ENCODE peak calls at places on chromosomes 6 and 20, in seven cellular contexts. M, A, U, B, Z, I and C are unnamed samples.

GRCh38 chr20:36887779-36888133 is 11.8 kb downstream of the TLDC2 start:
- DNase-seq in B (no peak), Z (no peak), A (no peak), M (peak), I (no peak), U (peak), C (no peak)

GRCh38 chr20:54475334-54476287 is at the start of gene DOK5:
- DNase-seq in U (peak), B (peak), Z (no peak), A (no peak), M (peak), I (no peak), C (peak)

GRCh38 chr20:19431308-19431685 is 218.9 kb downstream of the SLC24A3 start:
- DNase-seq in M (no peak), U (no peak), I (no peak), B (no peak), A (no peak), Z (no peak), C (no peak)

GRCh38 chr6:11414564-11414963 is 123.0 kb upstream of the TMEM170B start:
- DNase-seq in U (no peak), B (peak), M (no peak), Z (no peak), I (no peak), A (peak), C (no peak)

GRCh38 chr6:124901105-124901504 is 61.1 kb upstream of the RNF217 start:
- DNase-seq in U (no peak), Z (no peak), I (no peak), B (no peak), M (peak), A (no peak), C (no peak)

GRCh38 chr6:133631421-133631820 is 257.5 kb upstream of the TCF21 start:
- DNase-seq in A (peak), M (peak), Z (no peak), U (peak), I (no peak), B (no peak), C (peak)

GRCh38 chr6:165726290-165726875 is 63.3 kb upstream of the PDE10A start:
- DNase-seq in M (no peak), U (no peak), Z (no peak), A (no peak), I (no peak), B (no peak), C (no peak)

GRCh38 chr20:64165866-64166600 is 1.8 kb downstream of the MYT1 start:
- DNase-seq in I (no peak), M (no peak), U (no peak), B (no peak), Z (no peak), A (no peak), C (no peak)

GRCh38 chr20:32632461-32633354 is 41.0 kb downstream of the C20orf203 start:
- DNase-seq in U (no peak), A (no peak), M (no peak), Z (no peak), B (no peak), I (no peak), C (no peak)

GRCh38 chr6:16345449-16346330 is 107.3 kb downstream of the GMPR start:
- DNase-seq in M (peak), U (peak), I (no peak), B (peak), A (peak), Z (no peak), C (peak)

GRCh38 chr6:52904562-52905279 is 4.8 kb downstream of the GSTA3 start:
- DNase-seq in U (no peak), Z (no peak), B (no peak), M (peak), I (no peak), A (peak), C (no peak)

GRCh38 chr20:2537101-2537500 is 728 bp downstream of the TMC2 start:
- DNase-seq in Z (no peak), U (no peak), I (no peak), M (no peak), A (no peak), B (no peak), C (no peak)

GRCh38 chr20:35264755-35265154 is 13.2 kb downstream of the MMP24OS start:
- DNase-seq in M (no peak), A (peak), Z (no peak), U (no peak), B (peak), I (no peak), C (no peak)

GRCh38 chr20:10557685-10558084 is 116.1 kb downstream of the JAG1 start:
- DNase-seq in B (no peak), M (no peak), A (peak), Z (no peak), U (no peak), I (no peak), C (no peak)

GRCh38 chr20:54194724-54195438 is 13.0 kb upstream of the PFDN4 start:
- DNase-seq in A (peak), M (peak), B (peak), Z (no peak), U (peak), I (no peak), C (no peak)

GRCh38 chr6:13273931-13274706 is 54.2 kb downstream of the TBC1D7 start:
- DNase-seq in A (no peak), Z (peak), I (peak), M (no peak), U (no peak), B (no peak), C (no peak)

GRCh38 chr6:148747145-148747492 is 289 bp downstream of the UST start:
- DNase-seq in Z (peak), U (peak), B (no peak), A (no peak), I (peak), M (peak), C (peak)

GRCh38 chr6:150142657-150143501 is at the start of gene PPP1R14C:
- DNase-seq in A (no peak), B (peak), Z (no peak), M (no peak), I (no peak), U (peak), C (no peak)

GRCh38 chr6:167660944-167661343 is 165.8 kb upstream of the AFDN start:
- DNase-seq in Z (no peak), B (no peak), U (no peak), A (no peak), I (peak), M (no peak), C (no peak)

GRCh38 chr6:15425947-15426346 is 180.1 kb downstream of the JARID2 start:
- DNase-seq in B (no peak), I (no peak), M (no peak), Z (no peak), A (no peak), U (no peak), C (no peak)

GRCh38 chr6:169618526-169619490 is 83.0 kb downstream of the WDR27 start:
- DNase-seq in U (peak), I (no peak), M (peak), A (no peak), Z (no peak), B (no peak), C (peak)

GRCh38 chr6:28124350-28124970 is at the start of gene ZSCAN16:
- DNase-seq in U (peak), M (peak), A (peak), I (peak), B (peak), Z (peak), C (peak)
- H3K4me3 ChIP-seq in U (peak), M (peak), A (peak), I (peak), B (peak), Z (peak), C (peak)

GRCh38 chr6:44100088-44100550 is 27.1 kb downstream of the MRPL14 start:
- DNase-seq in A (peak), B (peak), M (peak), I (no peak), Z (peak), U (no peak), C (peak)
- TF ChIP-seq CTCF in A (peak), B (peak), M (peak), I (peak), Z (peak), U (peak), C (peak)

GRCh38 chr6:142647436-142648389 is 297.3 kb downstream of the HIVEP2 start:
- DNase-seq in A (no peak), I (no peak), Z (no peak), M (no peak), B (no peak), U (no peak), C (no peak)

GRCh38 chr6:142648526-142648925 is 296.4 kb downstream of the HIVEP2 start:
- DNase-seq in I (no peak), U (no peak), Z (no peak), M (no peak), A (no peak), B (no peak), C (no peak)

GRCh38 chr6:142642651-142643050 is 302.3 kb downstream of the HIVEP2 start:
- DNase-seq in U (peak), M (no peak), B (no peak), A (no peak), I (no peak), Z (no peak), C (no peak)

GRCh38 chr6:142644866-142645265 is 300.1 kb downstream of the HIVEP2 start:
- DNase-seq in Z (no peak), B (no peak), M (no peak), U (no peak), A (no peak), I (no peak), C (no peak)

GRCh38 chr6:142645663-142646062 is 299.3 kb downstream of the HIVEP2 start:
- DNase-seq in I (no peak), U (no peak), Z (no peak), B (no peak), M (no peak), A (no peak), C (no peak)
- H3K4me3 ChIP-seq in I (no peak), U (no peak), Z (no peak), B (no peak), M (no peak), A (no peak), C (no peak)

GRCh38 chr20:61965606-61966491 is 99.8 kb downstream of the TAF4 start:
- DNase-seq in U (no peak), Z (no peak), I (peak), B (no peak), A (no peak), M (no peak), C (no peak)
- TF ChIP-seq CTCF in U (no peak), Z (no peak), I (no peak), B (no peak), A (no peak), M (peak), C (no peak)

GRCh38 chr6:154430494-154430919 is 73.9 kb upstream of the IPCEF1 start:
- DNase-seq in I (no peak), B (no peak), A (no peak), M (no peak), Z (no peak), U (no peak), C (no peak)

GRCh38 chr6:154432533-154433476 is 76.2 kb upstream of the IPCEF1 start:
- DNase-seq in U (no peak), M (peak), I (no peak), A (no peak), Z (no peak), B (no peak), C (no peak)

GRCh38 chr6:154435400-154435945 is 75.0 kb downstream of the CNKSR3 start:
- DNase-seq in B (no peak), Z (no peak), I (no peak), M (no peak), U (no peak), A (no peak), C (no peak)

GRCh38 chr6:154434662-154435061 is 75.8 kb downstream of the CNKSR3 start:
- DNase-seq in I (no peak), M (no peak), Z (no peak), B (no peak), U (no peak), A (no peak), C (no peak)

GRCh38 chr6:154433477-154434241 is 76.8 kb downstream of the CNKSR3 start:
- DNase-seq in U (peak), B (no peak), M (no peak), Z (no peak), A (no peak), I (no peak), C (no peak)
- H3K4me3 ChIP-seq in U (no peak), B (no peak), M (no peak), Z (no peak), A (no peak), I (no peak), C (no peak)

GRCh38 chr6:69735029-69735428 is 61.8 kb downstream of the LMBRD1 start:
- DNase-seq in Z (no peak), U (no peak), M (no peak), A (no peak), B (no peak), I (no peak), C (no peak)

GRCh38 chr6:69732045-69732444 is 64.8 kb downstream of the LMBRD1 start:
- DNase-seq in A (no peak), B (no peak), U (peak), Z (no peak), M (peak), I (no peak), C (no peak)

GRCh38 chr6:69729870-69730449 is 66.8 kb downstream of the LMBRD1 start:
- DNase-seq in I (no peak), M (peak), Z (no peak), B (no peak), U (peak), A (no peak), C (peak)

DNA sequence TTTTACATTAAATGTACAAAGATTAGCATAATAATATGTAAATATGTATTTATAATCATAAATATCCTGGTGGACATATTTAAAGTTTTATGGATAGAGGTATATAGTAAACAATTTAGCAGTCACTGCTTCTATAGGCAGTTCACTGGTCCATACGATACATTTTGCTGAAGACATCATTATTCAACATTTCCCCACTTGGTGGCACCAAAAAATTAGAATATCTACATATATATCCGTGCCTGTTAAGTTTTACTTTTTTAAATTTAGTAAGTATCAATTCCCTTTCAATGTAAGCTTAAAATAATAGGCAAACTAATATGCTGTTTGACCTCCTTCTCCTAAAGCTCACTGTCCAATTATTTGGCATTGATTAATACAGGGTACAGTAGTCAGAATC is 64.2 kb downstream of the LMBRD1 start:
- DNase-seq in B (peak), M (peak), Z (no peak), I (no peak), A (no peak), U (peak), C (peak)
- TF ChIP-seq CTCF in B (peak), M (peak), Z (no peak), I (no peak), A (no peak), U (peak), C (no peak)

GRCh38 chr6:143682805-143683204 is 5.0 kb downstream of the PHACTR2 start:
- DNase-seq in A (no peak), B (no peak), I (no peak), M (no peak), Z (no peak), U (no peak), C (no peak)

GRCh38 chr6:143677891-143678737 is at the start of gene PHACTR2:
- DNase-seq in I (peak), A (peak), U (peak), B (peak), Z (peak), M (peak), C (peak)

GRCh38 chr6:143678980-143679379 is 1.2 kb downstream of the PHACTR2 start:
- DNase-seq in I (no peak), M (no peak), A (no peak), B (no peak), Z (no peak), U (no peak), C (no peak)

GRCh38 chr6:143677577-143677890 is 231 bp upstream of the PHACTR2 start:
- DNase-seq in Z (no peak), I (no peak), A (no peak), B (no peak), M (no peak), U (no peak), C (peak)

DNA sequence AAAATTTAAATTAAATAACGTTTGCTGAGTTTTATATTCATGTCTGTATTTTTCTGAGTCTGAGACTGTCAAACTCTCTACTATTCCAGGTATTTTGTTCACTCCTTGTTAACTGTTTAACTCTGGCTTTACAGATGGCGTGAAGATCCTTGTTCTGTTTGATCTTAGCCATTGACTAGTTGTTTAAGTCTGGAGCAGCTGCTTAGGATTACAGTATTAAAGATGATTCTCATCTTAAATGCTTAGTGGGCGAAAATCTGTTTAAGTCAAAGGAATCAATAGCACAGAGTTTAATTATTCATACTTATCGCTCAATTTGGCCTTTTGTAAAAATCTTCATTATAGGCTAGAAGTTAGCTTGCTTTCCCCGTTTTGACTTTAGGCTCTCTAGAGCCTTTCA is 2.4 kb downstream of the PHACTR2 start:
- DNase-seq in B (no peak), Z (no peak), U (no peak), M (no peak), I (no peak), A (no peak), C (no peak)
- H3K4me3 ChIP-seq in B (peak), Z (peak), U (peak), M (peak), I (no peak), A (no peak), C (peak)

DNA sequence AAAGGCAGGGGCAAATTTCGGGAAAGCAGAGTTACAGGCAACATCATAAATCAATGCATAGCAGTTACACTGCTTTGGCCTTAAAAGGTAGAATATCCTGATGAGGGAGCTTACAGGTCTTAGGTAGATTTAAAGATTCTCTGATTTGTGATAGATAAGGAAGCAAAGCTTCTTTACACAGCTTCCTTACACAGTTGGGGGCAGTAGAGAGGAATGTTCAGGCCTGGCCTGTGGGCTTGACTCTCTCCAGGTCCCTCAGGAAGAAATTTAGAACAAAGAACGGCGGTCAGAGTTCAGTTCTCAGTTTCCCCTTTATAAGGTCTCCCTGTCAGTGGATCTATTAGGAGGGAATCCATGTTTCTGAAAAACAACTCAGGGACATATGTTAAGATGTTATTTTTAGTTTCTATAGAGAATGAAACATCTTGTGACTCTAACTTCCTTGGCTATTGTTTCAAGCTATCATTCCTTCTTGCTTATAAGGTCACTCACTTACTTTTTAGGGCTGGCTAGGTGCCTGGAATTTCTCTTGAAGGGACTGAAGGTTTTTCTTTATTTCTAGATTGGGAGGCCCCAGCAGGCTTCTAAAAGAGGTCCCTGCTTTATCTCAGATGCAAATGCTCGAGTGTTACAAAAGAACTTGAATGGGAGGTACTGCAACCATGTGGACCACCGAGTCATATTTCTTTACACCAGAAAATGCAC is 11.8 kb downstream of the HLA-B start:
- DNase-seq in M (no peak), U (no peak), B (no peak), I (no peak), Z (no peak), A (no peak), C (no peak)
- TF ChIP-seq CTCF in M (no peak), U (no peak), B (no peak), I (no peak), Z (no peak), A (no peak), C (no peak)